ENCODE peak calls at places on chromosomes 4 and X, in four cellular contexts. One of them, this sample, is unnamed.

GRCh38 chr4:76518241-76518640 is 83.2 kb downstream of the SHROOM3 start:
- DNase-seq in CD8-positive, alpha-beta T cell: no peak
- DNase-seq in activated naive CD8-positive, alpha-beta T cell treated with anti-CD3 and anti-CD28 coated beads, Interleukin-2, amount 50 U/mL, for 24 hours: no peak
- DNase-seq in pons: no peak
- DNase-seq in this sample: no peak

GRCh38 chr4:187204389-187204920 is 480.8 kb upstream of the FAT1 start:
- DNase-seq in activated naive CD8-positive, alpha-beta T cell treated with anti-CD3 and anti-CD28 coated beads, Interleukin-2, amount 50 U/mL, for 24 hours: no peak
- DNase-seq in CD8-positive, alpha-beta T cell: no peak
- DNase-seq in pons: no peak
- DNase-seq in this sample: no peak

GRCh38 chr4:186189656-186190055 is 1.7 kb upstream of the CYP4V2 start:
- DNase-seq in CD8-positive, alpha-beta T cell: no peak
- DNase-seq in pons: no peak
- DNase-seq in activated naive CD8-positive, alpha-beta T cell treated with anti-CD3 and anti-CD28 coated beads, Interleukin-2, amount 50 U/mL, for 24 hours: no peak
- DNase-seq in this sample: no peak

GRCh38 chrX:141903400-141904155 is at the start of gene MAGEC1:
- DNase-seq in pons: no peak
- DNase-seq in CD8-positive, alpha-beta T cell: no peak
- DNase-seq in activated naive CD8-positive, alpha-beta T cell treated with anti-CD3 and anti-CD28 coated beads, Interleukin-2, amount 50 U/mL, for 24 hours: no peak
- DNase-seq in this sample: no peak

GRCh38 chr4:70178075-70178660 is 17.4 kb upstream of the ODAM start:
- DNase-seq in pons: no peak
- DNase-seq in CD8-positive, alpha-beta T cell: no peak
- DNase-seq in activated naive CD8-positive, alpha-beta T cell treated with anti-CD3 and anti-CD28 coated beads, Interleukin-2, amount 50 U/mL, for 24 hours: no peak
- DNase-seq in this sample: no peak

GRCh38 chr4:7880681-7881080 is 59.0 kb downstream of the AFAP1 start:
- DNase-seq in activated naive CD8-positive, alpha-beta T cell treated with anti-CD3 and anti-CD28 coated beads, Interleukin-2, amount 50 U/mL, for 24 hours: no peak
- DNase-seq in CD8-positive, alpha-beta T cell: no peak
- DNase-seq in pons: no peak
- DNase-seq in this sample: no peak

GRCh38 chr4:31183256-31183655 is 463.1 kb downstream of the PCDH7 start:
- DNase-seq in CD8-positive, alpha-beta T cell: no peak
- DNase-seq in activated naive CD8-positive, alpha-beta T cell treated with anti-CD3 and anti-CD28 coated beads, Interleukin-2, amount 50 U/mL, for 24 hours: no peak
- DNase-seq in pons: no peak
- DNase-seq in this sample: no peak

GRCh38 chr4:4334798-4335520 is 44.9 kb downstream of the ZBTB49 start:
- DNase-seq in activated naive CD8-positive, alpha-beta T cell treated with anti-CD3 and anti-CD28 coated beads, Interleukin-2, amount 50 U/mL, for 24 hours: peak
- DNase-seq in pons: peak
- DNase-seq in CD8-positive, alpha-beta T cell: peak
- DNase-seq in this sample: peak

GRCh38 chr4:152045781-152046571 is 285.2 kb upstream of the GATB start:
- DNase-seq in CD8-positive, alpha-beta T cell: no peak
- DNase-seq in activated naive CD8-positive, alpha-beta T cell treated with anti-CD3 and anti-CD28 coated beads, Interleukin-2, amount 50 U/mL, for 24 hours: peak
- DNase-seq in pons: no peak
- DNase-seq in this sample: no peak

GRCh38 chrX:47539860-47540259 is 21.1 kb upstream of the ARAF start:
- DNase-seq in activated naive CD8-positive, alpha-beta T cell treated with anti-CD3 and anti-CD28 coated beads, Interleukin-2, amount 50 U/mL, for 24 hours: no peak
- DNase-seq in CD8-positive, alpha-beta T cell: no peak
- DNase-seq in pons: no peak
- DNase-seq in this sample: no peak

GRCh38 chrX:136759968-136760367 is 20.8 kb downstream of the ARHGEF6 start:
- DNase-seq in activated naive CD8-positive, alpha-beta T cell treated with anti-CD3 and anti-CD28 coated beads, Interleukin-2, amount 50 U/mL, for 24 hours: no peak
- DNase-seq in pons: peak
- DNase-seq in CD8-positive, alpha-beta T cell: no peak
- DNase-seq in this sample: peak

GRCh38 chr4:112075129-112075753 is 70.0 kb upstream of the FAM241A start:
- DNase-seq in pons: peak
- DNase-seq in CD8-positive, alpha-beta T cell: no peak
- DNase-seq in activated naive CD8-positive, alpha-beta T cell treated with anti-CD3 and anti-CD28 coated beads, Interleukin-2, amount 50 U/mL, for 24 hours: no peak
- DNase-seq in this sample: peak

GRCh38 chrX:153032397-153033118 is 23.7 kb upstream of the PNMA3 start:
- DNase-seq in pons: peak
- DNase-seq in activated naive CD8-positive, alpha-beta T cell treated with anti-CD3 and anti-CD28 coated beads, Interleukin-2, amount 50 U/mL, for 24 hours: peak
- DNase-seq in CD8-positive, alpha-beta T cell: peak
- DNase-seq in this sample: no peak

GRCh38 chr4:84944952-84945351 is 21.5 kb downstream of the WDFY3 start:
- DNase-seq in activated naive CD8-positive, alpha-beta T cell treated with anti-CD3 and anti-CD28 coated beads, Interleukin-2, amount 50 U/mL, for 24 hours: no peak
- DNase-seq in pons: no peak
- DNase-seq in CD8-positive, alpha-beta T cell: no peak
- DNase-seq in this sample: no peak

GRCh38 chr4:153488006-153488718 is 22.0 kb downstream of the TMEM131L start:
- DNase-seq in activated naive CD8-positive, alpha-beta T cell treated with anti-CD3 and anti-CD28 coated beads, Interleukin-2, amount 50 U/mL, for 24 hours: peak
- DNase-seq in CD8-positive, alpha-beta T cell: peak
- DNase-seq in pons: no peak
- DNase-seq in this sample: no peak

GRCh38 chrX:130716822-130717405 is 186.1 kb downstream of the ENOX2 start:
- DNase-seq in pons: no peak
- DNase-seq in CD8-positive, alpha-beta T cell: no peak
- DNase-seq in activated naive CD8-positive, alpha-beta T cell treated with anti-CD3 and anti-CD28 coated beads, Interleukin-2, amount 50 U/mL, for 24 hours: no peak
- DNase-seq in this sample: no peak

GRCh38 chrX:125289209-125289608 is 30.5 kb upstream of the TEX13C start:
- DNase-seq in pons: no peak
- DNase-seq in CD8-positive, alpha-beta T cell: no peak
- DNase-seq in activated naive CD8-positive, alpha-beta T cell treated with anti-CD3 and anti-CD28 coated beads, Interleukin-2, amount 50 U/mL, for 24 hours: no peak
- DNase-seq in this sample: no peak

GRCh38 chr4:89829470-89830138 is 7.4 kb downstream of the SNCA start:
- DNase-seq in CD8-positive, alpha-beta T cell: no peak
- DNase-seq in pons: peak
- DNase-seq in activated naive CD8-positive, alpha-beta T cell treated with anti-CD3 and anti-CD28 coated beads, Interleukin-2, amount 50 U/mL, for 24 hours: no peak
- DNase-seq in this sample: peak

GRCh38 chr4:159069922-159070321 is 33.0 kb upstream of the RAPGEF2 start:
- DNase-seq in CD8-positive, alpha-beta T cell: no peak
- DNase-seq in pons: no peak
- DNase-seq in activated naive CD8-positive, alpha-beta T cell treated with anti-CD3 and anti-CD28 coated beads, Interleukin-2, amount 50 U/mL, for 24 hours: no peak
- DNase-seq in this sample: no peak

GRCh38 chrX:154484255-154485149 is 1.9 kb downstream of the UBL4A start:
- DNase-seq in CD8-positive, alpha-beta T cell: no peak
- DNase-seq in activated naive CD8-positive, alpha-beta T cell treated with anti-CD3 and anti-CD28 coated beads, Interleukin-2, amount 50 U/mL, for 24 hours: no peak
- DNase-seq in pons: no peak
- DNase-seq in this sample: no peak

GRCh38 chrX:137545711-137546651 is 19.9 kb upstream of the ZIC3 start:
- DNase-seq in pons: no peak
- DNase-seq in CD8-positive, alpha-beta T cell: no peak
- DNase-seq in activated naive CD8-positive, alpha-beta T cell treated with anti-CD3 and anti-CD28 coated beads, Interleukin-2, amount 50 U/mL, for 24 hours: no peak
- DNase-seq in this sample: no peak

GRCh38 chr4:114998316-114998715 is 115.1 kb downstream of the NDST4 start:
- DNase-seq in activated naive CD8-positive, alpha-beta T cell treated with anti-CD3 and anti-CD28 coated beads, Interleukin-2, amount 50 U/mL, for 24 hours: no peak
- DNase-seq in pons: no peak
- DNase-seq in CD8-positive, alpha-beta T cell: no peak
- DNase-seq in this sample: no peak

GRCh38 chrX:13128104-13128503 is 83.7 kb upstream of the FAM9C start:
- DNase-seq in CD8-positive, alpha-beta T cell: no peak
- DNase-seq in activated naive CD8-positive, alpha-beta T cell treated with anti-CD3 and anti-CD28 coated beads, Interleukin-2, amount 50 U/mL, for 24 hours: no peak
- DNase-seq in pons: no peak
- DNase-seq in this sample: peak

GRCh38 chr4:80213117-80213815 is 16.0 kb downstream of the PRDM8 start:
- DNase-seq in pons: no peak
- DNase-seq in CD8-positive, alpha-beta T cell: no peak
- DNase-seq in activated naive CD8-positive, alpha-beta T cell treated with anti-CD3 and anti-CD28 coated beads, Interleukin-2, amount 50 U/mL, for 24 hours: no peak
- DNase-seq in this sample: no peak

GRCh38 chr4:131302108-131302507 is 1847.0 kb upstream of the PCDH10 start:
- DNase-seq in activated naive CD8-positive, alpha-beta T cell treated with anti-CD3 and anti-CD28 coated beads, Interleukin-2, amount 50 U/mL, for 24 hours: no peak
- DNase-seq in CD8-positive, alpha-beta T cell: no peak
- DNase-seq in pons: peak
- DNase-seq in this sample: no peak

GRCh38 chr4:169203891-169204290 is 66.9 kb downstream of the SH3RF1 start:
- DNase-seq in CD8-positive, alpha-beta T cell: no peak
- DNase-seq in pons: no peak
- DNase-seq in activated naive CD8-positive, alpha-beta T cell treated with anti-CD3 and anti-CD28 coated beads, Interleukin-2, amount 50 U/mL, for 24 hours: no peak
- DNase-seq in this sample: no peak

GRCh38 chrX:135985123-135985973 is at the start of gene SLC9A6:
- DNase-seq in CD8-positive, alpha-beta T cell: no peak
- DNase-seq in pons: peak
- DNase-seq in activated naive CD8-positive, alpha-beta T cell treated with anti-CD3 and anti-CD28 coated beads, Interleukin-2, amount 50 U/mL, for 24 hours: peak
- DNase-seq in this sample: peak

GRCh38 chr4:107392951-107393350 is 327.1 kb downstream of the PAPSS1 start:
- DNase-seq in pons: peak
- DNase-seq in CD8-positive, alpha-beta T cell: no peak
- DNase-seq in activated naive CD8-positive, alpha-beta T cell treated with anti-CD3 and anti-CD28 coated beads, Interleukin-2, amount 50 U/mL, for 24 hours: no peak
- DNase-seq in this sample: no peak

GRCh38 chr4:182074139-182074538 is 169.1 kb upstream of the TENM3 start:
- DNase-seq in CD8-positive, alpha-beta T cell: no peak
- DNase-seq in activated naive CD8-positive, alpha-beta T cell treated with anti-CD3 and anti-CD28 coated beads, Interleukin-2, amount 50 U/mL, for 24 hours: no peak
- DNase-seq in pons: no peak
- DNase-seq in this sample: no peak

GRCh38 chr4:99202536-99202935 is 16.5 kb downstream of the ADH6 start:
- DNase-seq in CD8-positive, alpha-beta T cell: no peak
- DNase-seq in pons: no peak
- DNase-seq in activated naive CD8-positive, alpha-beta T cell treated with anti-CD3 and anti-CD28 coated beads, Interleukin-2, amount 50 U/mL, for 24 hours: no peak
- DNase-seq in this sample: no peak

GRCh38 chr4:38090450-38091246 is 130.4 kb downstream of the PTTG2 start:
- DNase-seq in CD8-positive, alpha-beta T cell: no peak
- DNase-seq in pons: no peak
- DNase-seq in activated naive CD8-positive, alpha-beta T cell treated with anti-CD3 and anti-CD28 coated beads, Interleukin-2, amount 50 U/mL, for 24 hours: no peak
- DNase-seq in this sample: no peak

GRCh38 chrX:68599256-68600152 is 48.0 kb upstream of the STARD8 start:
- DNase-seq in activated naive CD8-positive, alpha-beta T cell treated with anti-CD3 and anti-CD28 coated beads, Interleukin-2, amount 50 U/mL, for 24 hours: peak
- DNase-seq in CD8-positive, alpha-beta T cell: no peak
- DNase-seq in pons: no peak
- DNase-seq in this sample: no peak

GRCh38 chr4:174575436-174575835 is 53.1 kb upstream of the HPGD start:
- DNase-seq in CD8-positive, alpha-beta T cell: no peak
- DNase-seq in pons: no peak
- DNase-seq in activated naive CD8-positive, alpha-beta T cell treated with anti-CD3 and anti-CD28 coated beads, Interleukin-2, amount 50 U/mL, for 24 hours: no peak
- DNase-seq in this sample: no peak

GRCh38 chrX:17376381-17377046 is 1.5 kb downstream of the NHS start:
- DNase-seq in pons: no peak
- DNase-seq in activated naive CD8-positive, alpha-beta T cell treated with anti-CD3 and anti-CD28 coated beads, Interleukin-2, amount 50 U/mL, for 24 hours: peak
- DNase-seq in CD8-positive, alpha-beta T cell: no peak
- DNase-seq in this sample: no peak

GRCh38 chr4:150582881-150583286 is 933 bp downstream of the MAB21L2 start:
- DNase-seq in CD8-positive, alpha-beta T cell: no peak
- DNase-seq in pons: no peak
- DNase-seq in activated naive CD8-positive, alpha-beta T cell treated with anti-CD3 and anti-CD28 coated beads, Interleukin-2, amount 50 U/mL, for 24 hours: no peak
- DNase-seq in this sample: no peak

GRCh38 chr4:138938371-138938699 is 77.2 kb upstream of the NOCT start:
- DNase-seq in CD8-positive, alpha-beta T cell: no peak
- DNase-seq in pons: peak
- DNase-seq in activated naive CD8-positive, alpha-beta T cell treated with anti-CD3 and anti-CD28 coated beads, Interleukin-2, amount 50 U/mL, for 24 hours: no peak
- DNase-seq in this sample: no peak

GRCh38 chr4:149168645-149169044 is 647.0 kb downstream of the IQCM start:
- DNase-seq in activated naive CD8-positive, alpha-beta T cell treated with anti-CD3 and anti-CD28 coated beads, Interleukin-2, amount 50 U/mL, for 24 hours: no peak
- DNase-seq in pons: no peak
- DNase-seq in CD8-positive, alpha-beta T cell: no peak
- DNase-seq in this sample: no peak

GRCh38 chr4:109256847-109257246 is 45.6 kb downstream of the COL25A1 start:
- DNase-seq in activated naive CD8-positive, alpha-beta T cell treated with anti-CD3 and anti-CD28 coated beads, Interleukin-2, amount 50 U/mL, for 24 hours: no peak
- DNase-seq in pons: no peak
- DNase-seq in CD8-positive, alpha-beta T cell: no peak
- DNase-seq in this sample: no peak